ENCODE peak calls at places on chromosomes 11 and 22, in six cellular contexts. J is effector memory CD4-positive, alpha-beta T cell; A is tibial nerve; U is DND-41; W is stomach; X is mesendoderm. L is an unnamed sample.

GRCh38 chr22:31139866-31140716 is at the start of gene PLA2G3:
- DNase-seq in J (no peak), A (no peak), U (no peak), W (peak), X (peak), L (peak)

GRCh38 chr11:110463153-110463552 is 33.4 kb downstream of the FDX1 start:
- DNase-seq in J (no peak), A (peak), U (peak), W (peak), X (peak), L (peak)

GRCh38 chr11:111977141-111978027 is 40.2 kb downstream of the DIXDC1 start:
- DNase-seq in J (no peak), A (peak), U (no peak), W (peak), X (peak), L (no peak)

GRCh38 chr11:27816200-27816599 is 115.9 kb upstream of the BDNF start:
- DNase-seq in J (no peak), A (no peak), U (no peak), W (no peak), X (no peak), L (no peak)

GRCh38 chr11:57546869-57547518 is 9.6 kb downstream of the SMTNL1 start:
- DNase-seq in J (no peak), A (no peak), U (no peak), W (no peak), X (peak), L (no peak)

GRCh38 chr22:44180706-44181032 is at the start of gene PARVG:
- DNase-seq in J (no peak), A (no peak), U (no peak), W (no peak), X (peak), L (peak)

GRCh38 chr11:76598426-76598839 is 72.1 kb downstream of the LRRC32 start:
- DNase-seq in J (no peak), A (no peak), U (no peak), W (no peak), X (peak), L (no peak)

GRCh38 chr11:124896821-124897391 is 759 bp downstream of the ROBO4 start:
- DNase-seq in J (no peak), A (no peak), U (no peak), W (no peak), X (no peak), L (no peak)

GRCh38 chr11:13135385-13136271 is 126.5 kb downstream of the RASSF10 start:
- DNase-seq in J (no peak), A (no peak), U (no peak), W (no peak), X (peak), L (no peak)

GRCh38 chr11:71286701-71287643 is 34.6 kb upstream of the SHANK2 start:
- DNase-seq in J (no peak), A (no peak), U (no peak), W (peak), X (no peak), L (no peak)

GRCh38 chr22:44129614-44129976 is 51.1 kb upstream of the PARVG start:
- DNase-seq in J (no peak), A (no peak), U (no peak), W (no peak), X (peak), L (no peak)

GRCh38 chr22:17774928-17775675 is 833 bp upstream of the BID start:
- DNase-seq in J (no peak), A (no peak), U (no peak), W (no peak), X (no peak), L (no peak)

GRCh38 chr11:130180491-130180890 is 20.9 kb downstream of the ST14 start:
- DNase-seq in J (no peak), A (no peak), U (no peak), W (no peak), X (no peak), L (no peak)

GRCh38 chr22:17284917-17285316 is 65.7 kb upstream of the ADA2 start:
- DNase-seq in J (no peak), A (no peak), U (no peak), W (no peak), X (no peak), L (no peak)

GRCh38 chr22:24270556-24271405 is at the start of gene SPECC1L:
- DNase-seq in J (peak), A (peak), U (peak), W (peak), X (peak), L (peak)

GRCh38 chr11:131538322-131538721 is 167.9 kb downstream of the NTM start:
- DNase-seq in J (no peak), A (no peak), U (no peak), W (no peak), X (no peak), L (no peak)

GRCh38 chr11:130314184-130314748 is 451 bp downstream of the ZBTB44 start:
- DNase-seq in J (peak), A (no peak), U (no peak), W (peak), X (no peak), L (no peak)

GRCh38 chr22:17305076-17305475 is 64.2 kb upstream of the CECR2 start:
- DNase-seq in J (no peak), A (no peak), U (no peak), W (peak), X (no peak), L (no peak)

GRCh38 chr22:44403166-44403565 is 90.4 kb upstream of the SHISAL1 start:
- DNase-seq in J (no peak), A (no peak), U (no peak), W (no peak), X (no peak), L (no peak)

GRCh38 chr11:80702264-80702663 is 1261.4 kb upstream of the TENM4 start:
- DNase-seq in J (no peak), A (no peak), U (no peak), W (no peak), X (no peak), L (no peak)

DNA sequence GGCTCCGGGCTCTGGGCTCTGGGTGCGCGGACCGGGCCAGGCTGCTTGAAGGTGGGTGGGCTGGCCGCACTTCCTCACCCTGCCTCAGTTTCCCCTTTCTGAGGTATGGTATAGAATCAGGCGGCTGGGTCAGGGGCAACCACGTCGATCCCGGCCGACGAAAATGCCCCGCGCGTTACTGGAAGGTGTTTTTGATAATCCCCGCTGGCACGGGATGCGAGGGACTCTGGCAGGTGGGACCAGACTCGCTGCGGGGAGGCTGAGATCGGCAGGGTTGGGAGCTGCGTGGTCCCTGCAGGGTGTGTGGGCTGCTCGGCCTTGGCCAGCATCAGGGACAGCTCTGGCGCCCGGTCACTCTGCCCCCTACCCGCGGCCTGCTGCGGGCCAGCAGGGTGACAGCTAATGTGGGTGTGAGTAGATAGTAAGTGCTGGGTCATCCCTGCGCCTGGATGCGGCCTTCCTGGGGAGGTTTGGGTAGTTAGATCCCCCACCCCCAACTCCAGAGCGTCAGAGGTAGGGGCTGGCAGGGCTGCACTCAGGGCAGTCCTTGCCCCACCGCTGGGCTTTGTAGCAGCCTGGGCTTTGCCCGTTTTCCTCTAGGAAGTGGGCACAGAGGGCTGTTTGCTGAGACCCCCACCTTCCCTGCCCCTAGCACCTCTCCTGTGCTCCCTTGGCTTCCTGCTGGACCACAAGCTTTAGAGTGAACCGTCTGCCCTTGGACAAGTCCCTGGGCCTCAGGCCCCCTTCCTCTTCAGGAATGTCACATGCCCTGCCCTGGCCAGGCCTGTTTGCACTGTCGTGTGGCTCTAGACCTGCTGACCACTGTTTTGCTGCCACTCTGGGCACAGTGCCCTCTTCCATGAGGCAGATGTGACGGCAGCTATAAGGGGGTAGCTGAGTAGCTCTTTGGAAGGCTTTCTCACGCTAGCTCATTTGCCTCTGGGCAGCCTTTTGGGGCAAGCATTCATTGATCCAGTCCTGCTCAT is 579 bp downstream of the TANGO2 start:
- DNase-seq in J (no peak), A (no peak), U (peak), W (peak), X (no peak), L (no peak)
- H3K4me3 ChIP-seq in J (peak), A (peak), U (peak), W (peak), X (peak), L (peak)

GRCh38 chr11:59756845-59757244 is 1.7 kb downstream of the STX3 start:
- DNase-seq in J (no peak), A (no peak), U (no peak), W (peak), X (peak), L (no peak)
- H3K27ac ChIP-seq in J (no peak), A (peak), U (no peak), W (peak), X (no peak), L (no peak)

DNA sequence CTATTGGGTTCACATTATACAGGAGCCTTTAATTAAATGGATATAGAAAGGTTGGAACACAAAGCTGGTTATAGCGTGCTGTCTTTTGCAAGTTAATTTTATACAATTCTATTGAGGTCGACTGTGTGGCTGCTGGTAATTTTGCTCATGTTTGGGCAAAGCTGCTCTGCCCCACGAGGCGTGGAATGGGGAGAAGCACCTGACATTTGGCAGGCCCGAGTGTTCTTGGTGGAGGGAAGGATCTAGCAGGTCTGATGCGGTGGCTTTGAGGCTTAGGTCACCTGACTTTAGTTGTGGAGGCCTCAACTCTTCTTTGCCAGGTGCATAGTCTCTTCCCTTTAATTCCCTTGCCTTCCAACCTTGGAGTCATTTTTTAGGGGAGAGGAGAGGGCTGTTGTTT is 97.3 kb downstream of the ZBTB16 start:
- DNase-seq in J (no peak), A (no peak), U (no peak), W (no peak), X (no peak), L (no peak)
- H3K4me3 ChIP-seq in J (no peak), A (no peak), U (no peak), W (no peak), X (no peak), L (no peak)

GRCh38 chr11:33543823-33544222 is 156.8 kb downstream of the C11orf91 start:
- DNase-seq in J (no peak), A (no peak), U (no peak), W (no peak), X (no peak), L (no peak)

GRCh38 chr11:33545941-33546340 is 154.7 kb downstream of the C11orf91 start:
- DNase-seq in J (no peak), A (no peak), U (no peak), W (no peak), X (no peak), L (no peak)

GRCh38 chr11:33540946-33541915 is 159.4 kb downstream of the C11orf91 start:
- DNase-seq in J (no peak), A (no peak), U (no peak), W (no peak), X (no peak), L (no peak)

GRCh38 chr11:33542921-33543320 is 157.7 kb downstream of the C11orf91 start:
- DNase-seq in J (no peak), A (peak), U (peak), W (peak), X (peak), L (peak)

DNA sequence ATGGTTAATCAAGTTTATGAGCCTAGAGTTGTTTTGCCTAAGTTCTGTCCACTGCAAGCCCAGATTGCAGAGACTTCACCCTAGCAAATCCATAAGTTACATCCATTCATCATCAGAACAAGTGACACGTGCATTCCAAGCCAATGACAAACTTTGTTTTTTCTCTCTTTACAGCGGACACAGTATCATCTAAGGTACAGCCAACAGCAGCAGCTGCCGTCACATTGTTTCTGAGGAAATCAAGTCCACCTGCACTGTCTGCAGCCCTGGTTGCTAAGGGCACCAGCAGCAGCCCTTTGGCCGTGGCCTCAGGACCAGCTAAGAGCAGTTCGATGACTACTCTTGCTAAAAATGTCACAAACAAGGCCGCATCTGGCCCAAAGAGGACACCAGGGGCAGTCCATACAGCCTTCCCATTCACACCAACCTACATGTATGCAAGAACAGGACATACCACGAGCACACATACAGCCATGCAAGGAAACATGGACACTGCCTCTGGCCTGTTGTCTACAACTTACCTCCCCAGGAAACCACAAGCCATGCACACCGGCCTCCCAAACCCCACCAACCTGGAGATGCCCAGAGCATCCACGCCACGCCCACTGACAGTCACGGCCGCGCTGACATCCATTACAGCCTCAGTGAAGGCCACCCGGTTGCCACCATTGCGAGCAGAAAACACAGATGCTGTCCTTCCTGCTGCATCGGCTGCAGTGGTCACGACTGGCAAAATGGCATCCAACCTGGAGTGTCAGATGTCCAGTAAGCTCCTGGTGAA is 155.8 kb downstream of the C11orf91 start:
- DNase-seq in J (no peak), A (no peak), U (no peak), W (no peak), X (no peak), L (no peak)
- H3K27ac ChIP-seq in J (no peak), A (no peak), U (no peak), W (no peak), X (no peak), L (no peak)

GRCh38 chr11:75428301-75428724 is 4.7 kb downstream of the KLHL35 start:
- DNase-seq in J (peak), A (peak), U (no peak), W (peak), X (peak), L (no peak)
- H3K4me3 ChIP-seq in J (no peak), A (peak), U (no peak), W (peak), X (no peak), L (no peak)

DNA sequence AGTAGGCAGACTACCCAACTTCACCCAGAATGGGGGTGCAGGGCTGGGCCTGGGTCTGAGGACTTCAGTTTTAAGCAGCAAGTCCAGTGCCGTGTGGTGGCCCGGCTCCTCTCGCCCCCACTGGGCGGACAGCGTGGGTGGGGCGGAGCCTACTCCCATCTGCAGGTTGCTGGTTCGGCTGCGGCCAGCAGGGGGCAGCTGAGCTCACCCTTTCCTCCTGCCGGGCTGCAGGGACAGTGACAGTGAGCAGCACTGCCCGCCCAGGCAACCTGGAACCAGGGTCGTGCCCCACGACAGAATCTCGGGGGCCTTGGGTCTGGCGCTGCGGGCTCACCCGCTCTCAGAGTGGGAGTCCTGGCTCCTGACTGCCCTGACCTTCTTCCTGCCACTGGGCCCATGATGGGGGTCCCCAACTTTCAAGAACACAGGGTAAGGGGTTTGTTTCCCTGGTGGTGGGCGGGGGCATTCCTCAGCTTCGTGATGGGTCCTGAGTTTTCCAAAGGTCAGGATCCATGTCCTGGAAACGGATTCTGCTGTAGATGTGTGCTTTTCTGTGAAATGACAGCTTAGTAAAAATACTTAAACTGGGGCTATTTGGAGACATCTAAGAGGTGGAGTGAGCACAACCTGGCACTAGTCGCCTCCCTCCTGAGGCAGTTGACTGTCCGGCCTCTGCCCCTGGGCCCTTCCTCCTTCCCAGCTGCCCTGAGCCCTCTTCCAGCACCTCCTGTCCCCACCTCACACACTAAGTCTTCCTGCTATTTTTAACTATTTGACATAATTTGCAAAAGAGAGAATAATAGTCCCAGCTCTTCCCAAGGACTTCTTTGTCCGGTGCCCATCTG is 6.0 kb upstream of the NEAT1 start:
- DNase-seq in J (peak), A (peak), U (peak), W (peak), X (peak), L (peak)
- H3K27ac ChIP-seq in J (peak), A (peak), U (peak), W (peak), X (no peak), L (no peak)

GRCh38 chr11:46294365-46295309 is 17.2 kb downstream of the CREB3L1 start:
- DNase-seq in J (no peak), A (no peak), U (peak), W (peak), X (peak), L (no peak)
- H3K4me3 ChIP-seq in J (peak), A (peak), U (no peak), W (peak), X (peak), L (peak)

GRCh38 chr22:40817737-40818136 is 1.4 kb downstream of the SLC25A17 start:
- DNase-seq in J (no peak), A (no peak), U (no peak), W (no peak), X (no peak), L (no peak)

GRCh38 chr22:40819741-40820140 is 595 bp upstream of the SLC25A17 start:
- DNase-seq in J (no peak), A (no peak), U (no peak), W (no peak), X (no peak), L (no peak)

GRCh38 chr22:40818747-40819662 is at the start of gene SLC25A17:
- DNase-seq in J (peak), A (peak), U (peak), W (peak), X (peak), L (peak)

GRCh38 chr22:40813912-40814315 is 5.2 kb downstream of the SLC25A17 start:
- DNase-seq in J (no peak), A (no peak), U (no peak), W (no peak), X (no peak), L (no peak)

GRCh38 chr22:40818192-40818746 is 877 bp downstream of the SLC25A17 start:
- DNase-seq in J (no peak), A (no peak), U (peak), W (no peak), X (peak), L (no peak)
- H3K27ac ChIP-seq in J (no peak), A (peak), U (peak), W (peak), X (no peak), L (no peak)

DNA sequence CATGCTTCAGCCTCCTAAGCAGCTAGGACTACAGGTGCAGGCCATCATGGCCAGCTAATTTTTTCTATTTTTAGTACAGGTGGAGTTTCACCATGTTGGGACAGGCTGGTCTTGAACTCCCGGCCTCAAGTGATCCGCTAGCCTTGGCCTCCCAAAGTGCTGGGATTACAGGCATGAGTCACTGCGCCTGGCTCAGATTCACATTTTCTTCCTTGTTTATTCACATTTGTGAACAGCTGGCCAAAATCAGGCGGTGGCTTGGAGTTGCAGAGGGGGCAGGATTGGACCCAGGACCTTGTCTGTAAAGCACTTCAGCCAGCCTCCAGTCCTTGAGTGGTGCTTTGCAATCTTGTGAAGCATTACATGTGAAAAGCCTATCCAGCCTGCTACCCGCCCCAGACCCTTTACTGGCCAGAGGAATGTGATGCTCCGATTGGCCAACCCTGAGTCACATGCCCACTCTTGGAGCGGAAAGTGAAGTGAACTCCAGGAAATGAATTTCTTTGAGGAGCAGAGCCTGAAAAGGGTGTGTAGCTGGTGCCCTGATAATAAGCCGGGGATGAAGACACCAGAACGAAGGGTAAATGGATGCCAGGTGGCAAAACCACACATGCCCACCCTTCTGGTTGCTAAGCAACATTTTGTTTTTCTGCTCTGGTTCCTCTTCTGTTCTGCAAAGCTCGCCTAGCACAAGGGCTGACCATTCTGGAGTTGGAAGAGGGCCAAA is 62.6 kb upstream of the PTPRJ start:
- DNase-seq in J (no peak), A (peak), U (peak), W (peak), X (peak), L (no peak)
- H3K4me3 ChIP-seq in J (no peak), A (no peak), U (no peak), W (no peak), X (no peak), L (no peak)